ENCODE peak calls at places on chromosomes 13 and 19, in six cellular contexts. K, V, G, U, O and S are unnamed samples.

GRCh38 chr19:18859676-18860301 is 28.0 kb downstream of the UPF1 start:
- DNase-seq in K (no peak), O (peak; percentile 55), V (no peak), G (peak; percentile 42), U (no peak), S (no peak)

GRCh38 chr13:32153056-32153455 is 121.5 kb downstream of the FRY start:
- DNase-seq in U (no peak), V (no peak), O (no peak), G (no peak), K (no peak), S (no peak)

GRCh38 chr13:81986308-81986707 is 1645.4 kb upstream of the SPRY2 start:
- DNase-seq in V (no peak), U (no peak), O (no peak), G (no peak), K (no peak), S (no peak)

GRCh38 chr13:40966298-40966697 is 52.8 kb downstream of the ELF1 start:
- DNase-seq in U (no peak), O (no peak), V (no peak), G (no peak), K (no peak), S (no peak)

GRCh38 chr19:41541990-41542584 is 33.9 kb upstream of the CEACAM21 start:
- DNase-seq in U (no peak), K (peak; percentile 63), G (peak; percentile 36), V (peak; percentile 56), O (peak; percentile 54), S (peak; percentile 71)

GRCh38 chr13:64075543-64076271 is 2660.1 kb upstream of the PCDH20 start:
- DNase-seq in V (no peak), G (no peak), U (no peak), O (peak; percentile 19), K (no peak), S (no peak)

GRCh38 chr19:31338069-31338767 is 11.0 kb downstream of the TSHZ3 start:
- DNase-seq in U (no peak), V (peak; percentile 58), O (peak; percentile 73), G (peak; percentile 79), K (peak; percentile 38), S (peak; percentile 88)

GRCh38 chr13:99151516-99151915 is 49.1 kb upstream of the UBAC2 start:
- DNase-seq in K (no peak), G (no peak), O (no peak), U (no peak), V (no peak), S (no peak)

GRCh38 chr13:99345345-99345744 is 38.1 kb upstream of the GPR183 start:
- DNase-seq in O (no peak), U (no peak), V (no peak), G (no peak), K (no peak), S (no peak)

GRCh38 chr19:51607077-51607476 is 23.1 kb downstream of the SIGLEC5 start:
- DNase-seq in V (no peak), U (no peak), K (no peak), O (no peak), G (no peak), S (no peak)

GRCh38 chr13:93547886-93548285 is 321.3 kb downstream of the GPC6 start:
- DNase-seq in G (no peak), K (no peak), U (no peak), V (no peak), O (no peak), S (no peak)

GRCh38 chr13:63044617-63045016 is 1629.0 kb upstream of the PCDH20 start:
- DNase-seq in U (no peak), K (peak; percentile 6), G (no peak), O (no peak), V (no peak), S (no peak)

GRCh38 chr13:44022196-44022595 is 142.5 kb downstream of the LACC1 start:
- DNase-seq in V (no peak), K (no peak), G (no peak), U (no peak), O (no peak), S (no peak)

GRCh38 chr19:10836478-10837325 is 690 bp upstream of the TMED1 start:
- DNase-seq in V (peak; percentile 86), O (peak; percentile 93), U (no peak), G (peak; percentile 86), K (peak; percentile 85), S (peak; percentile 94)

GRCh38 chr13:45082964-45083363 is 37.3 kb upstream of the GTF2F2 start:
- DNase-seq in G (no peak), O (no peak), V (no peak), K (no peak), U (no peak), S (no peak)

GRCh38 chr19:1361601-1362384 is 21.9 kb upstream of the NDUFS7 start:
- DNase-seq in U (no peak), G (no peak), K (no peak), V (no peak), O (no peak), S (no peak)

GRCh38 chr19:4007836-4008539 is 452 bp downstream of the PIAS4 start:
- DNase-seq in V (no peak), U (no peak), O (no peak), K (peak; percentile 50), G (no peak), S (peak; percentile 76)

GRCh38 chr13:24654741-24655140 is 25.5 kb upstream of the ATP12A start:
- DNase-seq in U (no peak), G (no peak), K (no peak), O (no peak), V (no peak), S (no peak)

GRCh38 chr13:36764957-36765356 is 54.1 kb upstream of the RFXAP start:
- DNase-seq in U (no peak), O (no peak), G (no peak), V (no peak), K (no peak), S (no peak)

GRCh38 chr13:34678154-34678553 is 263.9 kb upstream of the NBEA start:
- DNase-seq in U (no peak), O (no peak), V (no peak), G (no peak), K (no peak), S (no peak)

DNA sequence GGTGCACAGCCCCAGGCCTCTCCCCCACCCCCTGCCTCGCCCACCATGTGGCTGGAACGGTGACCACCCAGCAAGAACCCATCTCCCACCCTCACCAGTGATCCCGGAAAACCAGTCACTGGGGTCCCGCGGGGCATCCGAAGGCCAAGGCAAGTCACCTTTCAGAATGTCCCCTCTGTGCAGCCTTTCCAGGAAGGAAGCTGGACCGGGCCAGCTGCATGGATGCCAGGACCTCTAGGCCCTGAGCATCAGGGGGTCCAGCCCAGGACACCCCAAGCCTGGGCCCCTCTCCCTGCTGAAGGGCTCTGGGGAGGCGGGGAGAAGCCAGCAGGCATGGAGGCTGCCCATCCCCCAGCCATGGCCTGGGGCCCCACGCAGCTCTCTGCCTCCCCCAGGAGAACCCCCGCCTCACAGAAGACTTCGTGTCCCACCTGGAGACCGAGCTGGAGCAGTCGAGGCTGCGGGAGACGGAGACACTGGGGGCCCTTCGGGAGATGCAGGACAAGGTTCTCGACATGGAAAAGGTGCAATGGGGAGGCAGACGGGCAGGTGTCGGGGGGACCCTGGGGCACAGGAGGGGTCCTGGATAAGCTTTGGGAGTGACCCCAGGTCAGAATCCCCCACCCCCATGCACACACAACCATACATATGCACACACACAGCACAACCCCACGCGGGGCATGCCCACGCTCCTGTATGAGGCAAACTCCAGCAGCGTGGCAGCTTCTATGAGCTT is 13.9 kb downstream of the PRR36 start:
- DNase-seq in V (no peak), G (no peak), K (no peak), O (peak; percentile 6), U (no peak), S (no peak)
- H3K27me3 ChIP-seq in V (peaks cover 37% of the 10 kb centered on the region), G (no peaks in the 10 kb centered on the region), K (no peaks in the 10 kb centered on the region), O (peaks cover 37% of the 10 kb centered on the region), U (no peaks in the 10 kb centered on the region), S (no peaks in the 10 kb centered on the region)

GRCh38 chr13:110698689-110699088 is 7.2 kb downstream of the CARS2 start:
- DNase-seq in G (no peak), U (no peak), K (no peak), O (no peak), V (no peak), S (no peak)

GRCh38 chr13:110696776-110697175 is 9.1 kb downstream of the CARS2 start:
- DNase-seq in V (no peak), G (no peak), U (no peak), O (no peak), K (no peak), S (no peak)

GRCh38 chr13:110700186-110700585 is 5.7 kb downstream of the CARS2 start:
- DNase-seq in K (no peak), G (no peak), V (no peak), U (no peak), O (no peak), S (no peak)

GRCh38 chr13:110699148-110700145 is 6.5 kb downstream of the CARS2 start:
- DNase-seq in G (no peak), K (no peak), O (no peak), V (no peak), U (no peak), S (no peak)

DNA sequence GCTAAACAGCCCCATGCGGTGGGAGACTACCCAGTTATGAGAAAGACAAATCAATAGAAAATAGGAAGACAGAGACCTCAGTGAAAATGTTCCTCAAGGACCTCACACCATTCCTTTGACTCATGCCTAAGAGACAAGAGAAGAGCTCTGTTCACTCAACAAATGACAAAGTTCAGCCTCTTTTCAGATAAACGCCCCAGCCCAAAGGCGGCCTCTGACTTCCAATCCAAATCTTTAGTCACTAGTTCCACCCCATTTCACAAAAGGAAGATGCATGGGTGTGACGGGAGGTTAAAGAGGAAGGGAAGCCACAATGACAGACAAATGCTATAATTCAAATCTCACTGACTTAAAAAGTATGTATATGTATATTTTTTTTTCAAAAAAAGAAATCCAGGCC is 8.1 kb downstream of the CARS2 start:
- DNase-seq in O (no peak), K (no peak), V (no peak), G (no peak), U (no peak), S (no peak)
- H3K27ac ChIP-seq in O (no peak overlapping the region), K (no peak overlapping the region), V (no peak overlapping the region), G (no peak overlapping the region), U (no peak overlapping the region), S (no peak overlapping the region)

GRCh38 chr19:29013988-29014387 is 199.0 kb downstream of the UQCRFS1 start:
- DNase-seq in U (no peak), V (no peak), G (no peak), O (no peak), K (no peak), S (no peak)
- H3K27me3 ChIP-seq in U (no peaks in the 10 kb centered on the region), V (peaks cover 71% of the 10 kb centered on the region), G (no peaks in the 10 kb centered on the region), O (no peaks in the 10 kb centered on the region), K (no peaks in the 10 kb centered on the region), S (no peaks in the 10 kb centered on the region)

DNA sequence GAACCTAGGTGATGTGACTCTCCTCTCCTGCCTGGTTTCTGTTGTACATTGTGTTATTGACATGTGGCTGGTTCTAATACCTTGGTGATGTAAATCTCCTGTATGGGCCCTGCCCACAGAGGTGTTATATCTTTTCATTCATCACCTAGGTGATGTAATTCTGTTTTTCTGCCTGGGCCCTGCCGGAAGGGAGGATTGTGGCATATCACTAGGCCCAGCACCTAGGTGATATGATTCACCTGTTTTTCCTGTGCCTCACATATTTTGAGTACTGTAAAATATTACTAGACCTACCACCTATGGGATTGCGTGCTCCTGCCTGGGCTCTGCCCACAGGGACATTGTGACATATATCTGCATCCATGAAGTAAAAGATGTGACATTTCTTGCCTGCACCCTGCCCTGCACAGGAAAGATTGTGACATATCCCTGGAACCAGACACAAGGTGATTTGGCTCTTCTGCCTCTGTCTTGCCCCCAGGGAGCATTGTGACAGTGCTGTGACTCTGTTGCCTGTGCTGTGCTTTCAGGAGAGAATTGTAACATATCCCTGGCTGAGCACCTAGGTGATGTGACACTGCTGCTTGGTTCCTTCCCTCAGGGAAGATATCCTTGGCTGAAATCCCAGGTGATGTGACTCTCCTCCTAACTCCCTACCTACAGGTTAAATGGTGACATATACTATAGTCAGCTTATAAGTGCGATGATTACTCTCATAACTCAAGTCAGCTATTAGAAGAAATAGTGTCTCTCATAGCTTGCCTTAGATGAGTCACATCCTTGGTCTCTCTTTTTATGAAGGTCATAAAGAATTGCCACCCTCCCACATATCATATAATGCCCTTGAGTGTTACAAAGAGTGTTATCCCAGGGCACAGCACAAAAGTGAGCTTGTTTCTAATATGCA is 13.3 kb upstream of the ZNF681 start:
- DNase-seq in U (no peak), K (no peak), G (no peak), O (no peak), V (no peak), S (no peak)
- H3K27ac ChIP-seq in U (no peak overlapping the region), K (no peak overlapping the region), G (no peak overlapping the region), O (no peak overlapping the region), V (no peak overlapping the region), S (no peak overlapping the region)